ENCODE peak calls at places on chromosomes 1 and 21, in eight cellular contexts. S is K562, M is vagina, Z is uterus, B is prostate gland, W is right lobe of liver, A is body of pancreas, V is A549. X is an unnamed sample.

GRCh38 chr1:203996126-203996525 is 76.8 kb upstream of the SOX13 start:
- DNase-seq in S (no peak), M (no peak), Z (no peak), B (no peak), W (no peak), A (no peak), V (peak), X (peak)

GRCh38 chr1:229862017-229862774 is 204.8 kb upstream of the GALNT2 start:
- DNase-seq in S (no peak), M (no peak), Z (peak), B (no peak), W (no peak), A (no peak), V (no peak), X (no peak)

GRCh38 chr1:100735244-100735643 is 15.7 kb downstream of the VCAM1 start:
- DNase-seq in S (no peak), M (no peak), Z (no peak), B (no peak), W (no peak), A (no peak), V (no peak), X (no peak)

GRCh38 chr1:218380125-218380977 is 35.2 kb downstream of the TGFB2 start:
- DNase-seq in S (no peak), M (no peak), Z (no peak), B (peak), W (peak), A (peak), V (peak), X (peak)

GRCh38 chr1:235500971-235501540 is 3.2 kb downstream of the B3GALNT2 start:
- DNase-seq in S (peak), M (no peak), Z (no peak), B (no peak), W (no peak), A (no peak), V (no peak), X (no peak)

GRCh38 chr1:100284591-100284990 is 18.6 kb downstream of the RTCA start:
- DNase-seq in S (no peak), M (no peak), Z (no peak), B (no peak), W (no peak), A (no peak), V (no peak), X (no peak)

GRCh38 chr1:111592389-111593361 is 26.9 kb upstream of the RAP1A start:
- DNase-seq in S (peak), M (peak), Z (peak), B (peak), W (peak), A (peak), V (peak), X (peak)

GRCh38 chr1:228109962-228110488 is 926 bp upstream of the MRPL55 start:
- DNase-seq in S (peak), M (no peak), Z (no peak), B (no peak), W (no peak), A (no peak), V (no peak), X (no peak)

GRCh38 chr1:33147997-33148314 is 33.9 kb downstream of the TRIM62 start:
- DNase-seq in S (peak), M (no peak), Z (no peak), B (no peak), W (no peak), A (no peak), V (peak), X (no peak)

GRCh38 chr1:205396972-205397616 is 24.8 kb downstream of the LEMD1 start:
- DNase-seq in S (peak), M (no peak), Z (no peak), B (no peak), W (no peak), A (peak), V (peak), X (peak)

GRCh38 chr1:54220004-54220811 is 20.2 kb downstream of the MRPL37 start:
- DNase-seq in S (no peak), M (no peak), Z (peak), B (no peak), W (peak), A (peak), V (no peak), X (peak)

GRCh38 chr1:18597159-18598042 is 33.2 kb upstream of the PAX7 start:
- DNase-seq in S (peak), M (no peak), Z (no peak), B (peak), W (peak), A (peak), V (peak), X (peak)

GRCh38 chr1:192439373-192440025 is 122.7 kb downstream of the RGS21 start:
- DNase-seq in S (no peak), M (no peak), Z (no peak), B (no peak), W (no peak), A (no peak), V (peak), X (no peak)

GRCh38 chr1:108645479-108646184 is 15.3 kb downstream of the HENMT1 start:
- DNase-seq in S (peak), M (no peak), Z (no peak), B (no peak), W (no peak), A (no peak), V (no peak), X (no peak)

GRCh38 chr1:64495878-64496277 is 25.9 kb downstream of the CACHD1 start:
- DNase-seq in S (no peak), M (no peak), Z (no peak), B (no peak), W (no peak), A (no peak), V (no peak), X (no peak)

GRCh38 chr1:231424950-231425805 is 3.1 kb upstream of the EGLN1 start:
- DNase-seq in S (no peak), M (no peak), Z (no peak), B (no peak), W (no peak), A (peak), V (no peak), X (peak)

GRCh38 chr1:36161656-36162531 is 5.9 kb downstream of the MAP7D1 start:
- DNase-seq in S (peak), M (no peak), Z (no peak), B (peak), W (no peak), A (peak), V (no peak), X (no peak)

GRCh38 chr21:33978585-33978984 is 63.0 kb upstream of the ATP5PO start:
- DNase-seq in S (no peak), M (peak), Z (no peak), B (no peak), W (no peak), A (no peak), V (no peak), X (no peak)

GRCh38 chr1:19754482-19754881 is 45.2 kb downstream of the TMCO4 start:
- DNase-seq in S (no peak), M (no peak), Z (peak), B (peak), W (peak), A (peak), V (no peak), X (no peak)

GRCh38 chr1:231931146-231931545 is 304.6 kb downstream of the DISC1 start:
- DNase-seq in S (no peak), M (no peak), Z (no peak), B (no peak), W (no peak), A (no peak), V (no peak), X (no peak)

GRCh38 chr1:67688526-67689219 is 3.7 kb downstream of the GADD45A start:
- DNase-seq in S (peak), M (no peak), Z (no peak), B (no peak), W (no peak), A (no peak), V (no peak), X (no peak)
- TF ChIP-seq POLR2A in S (peak), M (no peak), Z (no peak), B (no peak), W (peak), A (no peak), V (no peak), X (no peak)

GRCh38 chr1:5856246-5856815 is 135.9 kb downstream of the NPHP4 start:
- DNase-seq in S (peak), M (no peak), Z (no peak), B (no peak), W (no peak), A (peak), V (no peak), X (no peak)
- H3K27ac ChIP-seq in S (no peak), M (no peak), Z (no peak), B (no peak), W (no peak), A (no peak), V (no peak), X (no peak)

GRCh38 chr1:158181577-158181922 is 855 bp downstream of the CD1D start:
- DNase-seq in S (no peak), M (no peak), Z (no peak), B (no peak), W (no peak), A (no peak), V (no peak), X (no peak)
- H3K4me3 ChIP-seq in S (no peak), M (peak), Z (peak), B (peak), W (peak), A (peak), V (peak), X (peak)

GRCh38 chr1:15525043-15525958 is 1.3 kb upstream of the CASP9 start:
- DNase-seq in S (peak), M (peak), Z (peak), B (no peak), W (no peak), A (peak), V (no peak), X (peak)

GRCh38 chr1:15524283-15525042 is 448 bp upstream of the CASP9 start:
- DNase-seq in S (peak), M (peak), Z (peak), B (peak), W (peak), A (peak), V (peak), X (peak)

GRCh38 chr1:15523922-15524282 is at the start of gene CASP9:
- DNase-seq in S (no peak), M (no peak), Z (no peak), B (no peak), W (no peak), A (no peak), V (no peak), X (no peak)

GRCh38 chr1:15526021-15526489 is 593 bp upstream of the DNAJC16 start:
- DNase-seq in S (no peak), M (no peak), Z (peak), B (peak), W (no peak), A (no peak), V (no peak), X (peak)

GRCh38 chr1:15526490-15527339 is at the start of gene DNAJC16:
- DNase-seq in S (peak), M (peak), Z (peak), B (peak), W (peak), A (peak), V (peak), X (peak)
- TF ChIP-seq POLR2A in S (peak), M (peak), Z (peak), B (peak), W (peak), A (peak), V (peak), X (peak)

GRCh38 chr1:167490765-167491164 is 27.6 kb downstream of the CD247 start:
- DNase-seq in S (no peak), M (no peak), Z (no peak), B (no peak), W (no peak), A (no peak), V (no peak), X (no peak)

GRCh38 chr1:167493372-167493771 is 25.0 kb downstream of the CD247 start:
- DNase-seq in S (no peak), M (no peak), Z (no peak), B (no peak), W (no peak), A (no peak), V (no peak), X (no peak)

GRCh38 chr1:167489581-167490340 is 28.6 kb downstream of the CD247 start:
- DNase-seq in S (no peak), M (no peak), Z (no peak), B (no peak), W (no peak), A (no peak), V (no peak), X (no peak)

GRCh38 chr1:167491586-167492408 is 26.5 kb downstream of the CD247 start:
- DNase-seq in S (peak), M (no peak), Z (no peak), B (no peak), W (no peak), A (no peak), V (peak), X (peak)

DNA sequence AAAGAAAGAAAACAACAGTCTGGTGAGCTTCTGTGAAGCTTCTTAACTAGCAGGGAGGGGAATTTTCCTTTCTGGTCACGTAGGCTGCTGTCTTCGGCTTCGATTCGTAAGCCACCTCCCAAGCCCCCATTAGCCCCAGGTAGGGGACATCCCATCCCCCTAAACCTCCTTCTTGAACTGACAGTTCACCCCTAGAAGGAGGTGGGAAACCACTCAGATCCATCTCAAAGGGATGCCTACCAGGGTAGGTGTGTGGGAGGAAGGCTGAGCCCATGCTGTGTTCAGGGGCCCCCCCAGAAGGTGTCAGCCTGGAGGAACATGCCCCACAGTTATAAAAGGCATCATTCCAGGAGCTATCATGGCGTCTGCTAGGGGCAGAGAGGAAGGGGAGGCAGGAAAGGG is 25.8 kb downstream of the CD247 start:
- DNase-seq in S (no peak), M (no peak), Z (no peak), B (no peak), W (no peak), A (no peak), V (no peak), X (no peak)
- H3K27ac ChIP-seq in S (no peak), M (no peak), Z (no peak), B (no peak), W (no peak), A (no peak), V (no peak), X (no peak)

DNA sequence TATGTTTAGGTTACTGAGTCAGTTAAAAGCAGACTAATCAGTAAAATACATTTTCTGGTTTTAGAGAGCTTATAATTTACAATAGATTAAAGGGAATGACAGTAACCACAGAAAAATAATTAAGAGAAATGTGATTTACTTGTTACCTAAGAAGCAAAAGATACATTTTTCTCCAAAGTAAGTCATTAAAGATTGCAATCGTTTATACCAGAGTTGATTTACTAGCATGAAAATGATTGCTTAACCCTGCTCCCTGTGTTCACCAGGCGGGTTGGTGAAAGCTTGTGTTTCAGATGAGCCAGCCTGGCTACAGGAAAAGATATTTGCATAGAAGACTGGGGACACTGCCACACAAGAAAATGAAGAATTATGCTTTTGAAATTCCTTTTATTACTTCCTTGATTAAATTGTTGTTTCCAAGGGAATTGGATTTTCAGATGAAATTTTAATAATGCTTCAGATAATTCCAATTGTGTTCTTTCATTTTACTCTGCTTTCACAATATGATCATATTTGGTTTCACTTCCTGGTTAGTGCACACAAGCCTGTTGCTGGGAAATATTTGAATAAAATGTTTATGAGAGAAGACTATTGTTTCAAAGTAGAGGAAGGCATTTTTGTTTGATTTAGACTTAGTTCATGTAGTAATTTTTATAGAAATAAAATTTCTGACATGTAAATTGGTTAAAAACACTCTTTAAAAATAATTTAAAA is 28.0 kb downstream of the LRRC8B start:
- DNase-seq in S (no peak), M (no peak), Z (no peak), B (peak), W (no peak), A (peak), V (no peak), X (no peak)
- H3K4me3 ChIP-seq in S (no peak), M (no peak), Z (no peak), B (no peak), W (peak), A (no peak), V (no peak), X (no peak)

GRCh38 chr1:26690576-26691031 is 5.2 kb upstream of the ARID1A start:
- DNase-seq in S (peak), M (no peak), Z (no peak), B (no peak), W (no peak), A (no peak), V (peak), X (no peak)

GRCh38 chr1:26684763-26685162 is 11.1 kb upstream of the ARID1A start:
- DNase-seq in S (no peak), M (no peak), Z (no peak), B (no peak), W (no peak), A (no peak), V (no peak), X (no peak)

GRCh38 chr1:26690157-26690556 is 5.7 kb upstream of the ARID1A start:
- DNase-seq in S (peak), M (no peak), Z (no peak), B (no peak), W (no peak), A (peak), V (no peak), X (no peak)

GRCh38 chr1:26689504-26689903 is 6.3 kb upstream of the ARID1A start:
- DNase-seq in S (no peak), M (no peak), Z (no peak), B (no peak), W (no peak), A (no peak), V (no peak), X (no peak)

DNA sequence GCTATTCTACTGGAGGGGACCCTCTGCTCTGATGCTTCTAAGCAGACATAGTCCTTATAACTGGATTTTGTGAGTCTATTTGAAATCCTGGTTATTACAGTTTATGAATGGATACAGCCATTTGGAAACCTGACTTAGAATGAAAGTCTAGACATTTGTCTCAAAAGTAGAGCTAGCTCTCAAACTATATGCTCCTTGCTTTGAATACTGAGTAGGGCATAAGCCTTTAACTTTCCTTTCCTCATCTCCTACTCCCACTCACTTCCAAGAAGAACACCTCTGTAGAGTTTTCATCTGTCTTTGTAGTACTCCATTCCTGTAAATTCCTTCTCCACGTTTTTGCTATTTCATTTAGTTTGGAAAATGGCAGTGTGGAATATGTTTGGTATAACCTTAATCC is 9.0 kb upstream of the ARID1A start:
- DNase-seq in S (peak), M (no peak), Z (no peak), B (no peak), W (no peak), A (no peak), V (no peak), X (no peak)
- TF ChIP-seq POLR2A in S (no peak), M (no peak), Z (no peak), B (no peak), W (no peak), A (no peak), V (no peak), X (no peak)

DNA sequence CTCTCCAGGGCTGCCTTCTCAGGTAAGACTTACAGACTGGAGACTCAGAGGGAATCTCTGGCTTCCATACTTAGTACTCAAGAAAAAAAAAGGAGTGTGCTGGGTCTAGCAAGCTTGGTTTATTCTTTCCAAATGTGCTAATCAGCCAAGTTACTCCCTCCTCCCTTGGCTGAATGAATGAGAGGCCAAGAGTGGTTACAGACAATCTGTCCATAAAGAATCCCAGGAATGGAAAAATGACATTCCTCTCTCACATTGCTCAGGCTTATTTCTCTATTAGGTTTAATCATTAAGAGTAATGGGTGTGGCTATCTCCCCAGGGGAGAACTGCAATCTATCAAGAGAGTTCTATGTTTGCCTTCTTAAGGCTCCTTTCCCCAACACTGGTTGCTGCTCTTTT is 547.3 kb upstream of the PLXNA2 start:
- DNase-seq in S (no peak), M (no peak), Z (no peak), B (no peak), W (no peak), A (no peak), V (peak), X (no peak)
- H3K27ac ChIP-seq in S (no peak), M (no peak), Z (no peak), B (no peak), W (no peak), A (no peak), V (no peak), X (no peak)

X was measured in thyroid gland.